ENCODE peak calls at places on chromosomes 1 and 21, in seven cellular contexts. R, K, O, X, L, Z and Q are unnamed samples.

GRCh38 chr1:201153474-201154388 is 543 bp downstream of the TMEM9 start:
- DNase-seq in L (no peak), O (no peak), X (peak), Z (no peak), K (peak), R (no peak), Q (no peak)

GRCh38 chr1:70718086-70718630 is 307.1 kb downstream of the CTH start:
- DNase-seq in R (no peak), X (no peak), Z (no peak), L (no peak), K (no peak), O (no peak), Q (no peak)

GRCh38 chr21:44706026-44706705 is 5.2 kb downstream of the TSPEAR start:
- DNase-seq in O (no peak), X (no peak), R (no peak), L (no peak), Z (no peak), K (no peak), Q (no peak)

GRCh38 chr1:157862114-157863070 is 20.8 kb upstream of the CD5L start:
- DNase-seq in Z (no peak), X (no peak), L (no peak), R (peak), K (no peak), O (no peak), Q (no peak)

GRCh38 chr1:162367772-162368171 is 8.9 kb downstream of the SPATA46 start:
- DNase-seq in R (no peak), X (no peak), O (no peak), Z (no peak), L (no peak), K (no peak), Q (no peak)

GRCh38 chr1:155000475-155000724 is 2.2 kb upstream of the ZBTB7B start:
- DNase-seq in L (no peak), R (no peak), K (no peak), X (peak), Z (no peak), O (no peak), Q (no peak)

GRCh38 chr1:233337505-233337904 is 10.0 kb downstream of the MAP3K21 start:
- DNase-seq in X (no peak), R (no peak), Z (no peak), K (no peak), O (no peak), L (no peak), Q (no peak)

GRCh38 chr1:30754684-30755171 is 2.8 kb downstream of the LAPTM5 start:
- DNase-seq in R (peak), X (peak), O (no peak), Z (no peak), K (no peak), L (no peak), Q (no peak)

GRCh38 chr21:33490991-33491372 is 534 bp downstream of the DNAJC28 start:
- DNase-seq in R (no peak), Z (no peak), O (no peak), L (no peak), K (no peak), X (no peak), Q (no peak)